ENCODE peak calls at places on chromosomes 4 and X, in six cellular contexts. One of them, this sample, is unnamed. For H3K36me3, the result is how much of the 10 kb centered on the place peaks cover.

GRCh38 chrX:3713225-3713936 is at the start of gene PRKX:
- DNase-seq in cardiac muscle cell: peak
- DNase-seq in ascending aorta: no peak
- DNase-seq in GM23248: peak
- DNase-seq in sigmoid colon: peak
- DNase-seq in mesenchymal stem cell: peak
- DNase-seq in this sample: peak

GRCh38 chrX:154799554-154800348 is 5.5 kb downstream of the MPP1 start:
- DNase-seq in cardiac muscle cell: no peak
- DNase-seq in ascending aorta: no peak
- DNase-seq in GM23248: no peak
- DNase-seq in sigmoid colon: no peak
- DNase-seq in mesenchymal stem cell: peak
- DNase-seq in this sample: peak

GRCh38 chrX:43661521-43662240 is 5.6 kb downstream of the MAOA start:
- DNase-seq in cardiac muscle cell: no peak
- DNase-seq in ascending aorta: no peak
- DNase-seq in GM23248: peak
- DNase-seq in sigmoid colon: no peak
- DNase-seq in mesenchymal stem cell: peak
- DNase-seq in this sample: no peak

GRCh38 chrX:133085785-133086184 is 11.1 kb downstream of the USP26 start:
- DNase-seq in cardiac muscle cell: no peak
- DNase-seq in ascending aorta: no peak
- DNase-seq in GM23248: no peak
- DNase-seq in sigmoid colon: no peak
- DNase-seq in mesenchymal stem cell: no peak
- DNase-seq in this sample: no peak

GRCh38 chr4:140372607-140373327 is 679 bp upstream of the SCOC start:
- DNase-seq in cardiac muscle cell: peak
- DNase-seq in ascending aorta: no peak
- DNase-seq in GM23248: peak
- DNase-seq in sigmoid colon: no peak
- DNase-seq in mesenchymal stem cell: peak
- DNase-seq in this sample: peak

GRCh38 chr4:121256346-121256745 is 92.2 kb upstream of the TNIP3 start:
- DNase-seq in cardiac muscle cell: no peak
- DNase-seq in ascending aorta: no peak
- DNase-seq in GM23248: peak
- DNase-seq in sigmoid colon: no peak
- DNase-seq in mesenchymal stem cell: peak
- DNase-seq in this sample: no peak

GRCh38 chr4:184288451-184289178 is 70.9 kb upstream of the ENPP6 start:
- DNase-seq in cardiac muscle cell: no peak
- DNase-seq in ascending aorta: no peak
- DNase-seq in GM23248: no peak
- DNase-seq in sigmoid colon: no peak
- DNase-seq in mesenchymal stem cell: no peak
- DNase-seq in this sample: peak

GRCh38 chrX:107496786-107497185 is 47.3 kb downstream of the FRMPD3 start:
- DNase-seq in cardiac muscle cell: no peak
- DNase-seq in ascending aorta: no peak
- DNase-seq in GM23248: no peak
- DNase-seq in sigmoid colon: no peak
- DNase-seq in mesenchymal stem cell: no peak
- DNase-seq in this sample: no peak

GRCh38 chrX:66110112-66110511 is 53.9 kb upstream of the HEPH start:
- DNase-seq in cardiac muscle cell: peak
- DNase-seq in ascending aorta: no peak
- DNase-seq in GM23248: peak
- DNase-seq in sigmoid colon: no peak
- DNase-seq in mesenchymal stem cell: peak
- DNase-seq in this sample: no peak

GRCh38 chr4:76879731-76880364 is 18.1 kb downstream of the SOWAHB start:
- DNase-seq in cardiac muscle cell: no peak
- DNase-seq in ascending aorta: no peak
- DNase-seq in GM23248: peak
- DNase-seq in sigmoid colon: no peak
- DNase-seq in mesenchymal stem cell: peak
- DNase-seq in this sample: no peak

GRCh38 chr4:25760518-25761157 is 102.2 kb downstream of the SEL1L3 start:
- DNase-seq in cardiac muscle cell: no peak
- DNase-seq in ascending aorta: no peak
- DNase-seq in GM23248: peak
- DNase-seq in sigmoid colon: no peak
- DNase-seq in mesenchymal stem cell: no peak
- DNase-seq in this sample: no peak

GRCh38 chrX:130024127-130024526 is 41.7 kb downstream of the BCORL1 start:
- DNase-seq in cardiac muscle cell: peak
- DNase-seq in ascending aorta: peak
- DNase-seq in GM23248: peak
- DNase-seq in sigmoid colon: peak
- DNase-seq in mesenchymal stem cell: peak
- DNase-seq in this sample: peak

GRCh38 chrX:35919536-35920309 is at the start of gene CFAP47:
- DNase-seq in cardiac muscle cell: peak
- DNase-seq in ascending aorta: no peak
- DNase-seq in GM23248: no peak
- DNase-seq in sigmoid colon: no peak
- DNase-seq in mesenchymal stem cell: peak
- DNase-seq in this sample: peak

GRCh38 chr4:140326395-140326993 is 47.0 kb upstream of the SCOC start:
- DNase-seq in cardiac muscle cell: peak
- DNase-seq in ascending aorta: no peak
- DNase-seq in GM23248: peak
- DNase-seq in sigmoid colon: no peak
- DNase-seq in mesenchymal stem cell: peak
- DNase-seq in this sample: no peak

GRCh38 chr4:154041595-154042086 is 252.8 kb upstream of the SFRP2 start:
- DNase-seq in cardiac muscle cell: no peak
- DNase-seq in ascending aorta: no peak
- DNase-seq in GM23248: no peak
- DNase-seq in sigmoid colon: no peak
- DNase-seq in mesenchymal stem cell: no peak
- DNase-seq in this sample: no peak

GRCh38 chr4:56077676-56078075 is 128.9 kb downstream of the CEP135 start:
- DNase-seq in cardiac muscle cell: no peak
- DNase-seq in ascending aorta: no peak
- DNase-seq in GM23248: no peak
- DNase-seq in sigmoid colon: no peak
- DNase-seq in mesenchymal stem cell: peak
- DNase-seq in this sample: no peak

GRCh38 chr4:105544517-105544916 is 7.9 kb upstream of the ARHGEF38 start:
- DNase-seq in cardiac muscle cell: no peak
- DNase-seq in ascending aorta: no peak
- DNase-seq in GM23248: no peak
- DNase-seq in sigmoid colon: no peak
- DNase-seq in mesenchymal stem cell: no peak
- DNase-seq in this sample: no peak

GRCh38 chrX:7278356-7278755 is 130.4 kb upstream of the PUDP start:
- DNase-seq in cardiac muscle cell: no peak
- DNase-seq in ascending aorta: no peak
- DNase-seq in GM23248: no peak
- DNase-seq in sigmoid colon: no peak
- DNase-seq in mesenchymal stem cell: no peak
- DNase-seq in this sample: no peak

GRCh38 chr4:173883821-173884220 is 353.8 kb upstream of the HAND2 start:
- DNase-seq in cardiac muscle cell: no peak
- DNase-seq in ascending aorta: no peak
- DNase-seq in GM23248: peak
- DNase-seq in sigmoid colon: no peak
- DNase-seq in mesenchymal stem cell: peak
- DNase-seq in this sample: no peak

GRCh38 chr4:124631760-124632159 is 80.8 kb downstream of the ANKRD50 start:
- DNase-seq in cardiac muscle cell: no peak
- DNase-seq in ascending aorta: no peak
- DNase-seq in GM23248: peak
- DNase-seq in sigmoid colon: no peak
- DNase-seq in mesenchymal stem cell: peak
- DNase-seq in this sample: peak

GRCh38 chr4:81757706-81758105 is 286.0 kb upstream of the RASGEF1B start:
- DNase-seq in cardiac muscle cell: no peak
- DNase-seq in ascending aorta: no peak
- DNase-seq in GM23248: no peak
- DNase-seq in sigmoid colon: no peak
- DNase-seq in mesenchymal stem cell: no peak
- DNase-seq in this sample: no peak

DNA sequence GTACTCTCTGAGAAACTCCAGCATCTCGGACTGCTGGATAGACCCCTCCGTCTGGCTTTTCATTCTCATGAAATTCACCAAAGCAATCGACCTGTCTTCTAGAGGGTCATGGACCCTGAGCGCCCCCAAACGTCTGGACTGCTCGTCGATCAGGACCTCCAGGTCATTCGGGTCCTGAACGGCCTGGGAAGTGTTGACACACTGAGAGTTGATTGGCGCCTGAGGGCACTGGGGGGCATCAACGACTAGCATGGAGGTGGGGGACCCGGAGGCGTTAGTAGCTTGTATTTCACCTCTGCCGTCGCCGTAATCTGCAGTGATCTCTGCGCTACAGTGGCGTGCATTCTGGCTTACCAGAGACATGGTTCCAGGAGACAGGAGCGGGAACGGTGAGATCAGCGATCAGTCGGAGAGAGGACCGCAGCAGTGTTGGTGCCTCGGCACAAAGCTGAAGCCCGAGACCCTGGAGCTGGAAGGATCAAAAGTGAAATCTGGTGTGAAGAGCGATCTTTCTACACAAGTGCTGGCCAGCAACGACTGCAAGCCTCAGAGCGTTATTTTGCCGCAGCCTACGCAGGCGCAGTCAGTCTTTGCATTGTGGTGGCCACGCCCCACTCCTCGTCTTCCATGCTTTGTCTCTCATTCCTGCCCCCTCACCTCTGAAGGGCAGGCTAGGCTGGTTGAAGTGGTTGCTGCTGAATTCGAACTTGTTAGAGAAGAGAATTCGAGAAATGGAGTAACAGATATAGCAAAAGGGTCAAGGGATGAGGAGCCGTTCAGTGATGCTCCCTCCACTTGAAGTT is at the start of gene MAGEE2:
- DNase-seq in cardiac muscle cell: no peak
- DNase-seq in ascending aorta: no peak
- DNase-seq in GM23248: peak
- DNase-seq in sigmoid colon: no peak
- DNase-seq in mesenchymal stem cell: no peak
- DNase-seq in this sample: no peak
- H3K4me3 ChIP-seq in cardiac muscle cell: no peak
- H3K4me3 ChIP-seq in ascending aorta: peak
- H3K4me3 ChIP-seq in GM23248: peak
- H3K4me3 ChIP-seq in sigmoid colon: peak
- H3K4me3 ChIP-seq in mesenchymal stem cell: peak
- H3K4me3 ChIP-seq in this sample: no peak

GRCh38 chr4:74109894-74110605 is 11.1 kb upstream of the CXCL2 start:
- DNase-seq in cardiac muscle cell: no peak
- DNase-seq in ascending aorta: no peak
- DNase-seq in GM23248: peak
- DNase-seq in sigmoid colon: no peak
- DNase-seq in mesenchymal stem cell: peak
- DNase-seq in this sample: no peak

GRCh38 chr4:74111576-74111975 is 12.6 kb upstream of the CXCL2 start:
- DNase-seq in cardiac muscle cell: no peak
- DNase-seq in ascending aorta: no peak
- DNase-seq in GM23248: no peak
- DNase-seq in sigmoid colon: no peak
- DNase-seq in mesenchymal stem cell: no peak
- DNase-seq in this sample: no peak

GRCh38 chr4:74110670-74111069 is 11.7 kb upstream of the CXCL2 start:
- DNase-seq in cardiac muscle cell: no peak
- DNase-seq in ascending aorta: no peak
- DNase-seq in GM23248: no peak
- DNase-seq in sigmoid colon: no peak
- DNase-seq in mesenchymal stem cell: no peak
- DNase-seq in this sample: no peak

GRCh38 chr4:74112399-74113090 is 13.6 kb upstream of the CXCL2 start:
- DNase-seq in cardiac muscle cell: no peak
- DNase-seq in ascending aorta: no peak
- DNase-seq in GM23248: peak
- DNase-seq in sigmoid colon: no peak
- DNase-seq in mesenchymal stem cell: peak
- DNase-seq in this sample: no peak

DNA sequence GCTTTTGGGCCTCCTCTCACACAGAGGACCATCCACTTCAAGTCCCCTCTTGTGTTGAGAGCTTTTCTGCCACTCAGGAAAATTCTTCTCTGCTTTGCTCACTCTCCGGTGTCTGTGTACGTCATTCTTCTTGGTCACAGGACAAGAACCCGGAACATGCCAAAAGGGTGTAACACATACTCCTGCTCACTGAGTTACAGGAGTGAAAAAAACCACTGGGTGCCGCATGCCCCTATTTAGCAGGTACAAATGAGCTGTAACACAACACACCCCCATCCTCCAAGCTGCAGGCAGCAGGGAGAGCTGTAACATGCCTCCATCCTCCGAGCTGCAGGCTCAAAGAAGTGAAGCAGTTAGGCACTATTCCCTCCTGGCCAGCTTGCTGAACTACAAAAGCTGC is 13.0 kb upstream of the CXCL2 start:
- DNase-seq in cardiac muscle cell: peak
- DNase-seq in ascending aorta: no peak
- DNase-seq in GM23248: peak
- DNase-seq in sigmoid colon: no peak
- DNase-seq in mesenchymal stem cell: peak
- DNase-seq in this sample: no peak
- H3K27ac ChIP-seq in cardiac muscle cell: no peak
- H3K27ac ChIP-seq in ascending aorta: peak
- H3K27ac ChIP-seq in GM23248: peak
- H3K27ac ChIP-seq in sigmoid colon: no peak
- H3K27ac ChIP-seq in mesenchymal stem cell: peak
- H3K27ac ChIP-seq in this sample: no peak

DNA sequence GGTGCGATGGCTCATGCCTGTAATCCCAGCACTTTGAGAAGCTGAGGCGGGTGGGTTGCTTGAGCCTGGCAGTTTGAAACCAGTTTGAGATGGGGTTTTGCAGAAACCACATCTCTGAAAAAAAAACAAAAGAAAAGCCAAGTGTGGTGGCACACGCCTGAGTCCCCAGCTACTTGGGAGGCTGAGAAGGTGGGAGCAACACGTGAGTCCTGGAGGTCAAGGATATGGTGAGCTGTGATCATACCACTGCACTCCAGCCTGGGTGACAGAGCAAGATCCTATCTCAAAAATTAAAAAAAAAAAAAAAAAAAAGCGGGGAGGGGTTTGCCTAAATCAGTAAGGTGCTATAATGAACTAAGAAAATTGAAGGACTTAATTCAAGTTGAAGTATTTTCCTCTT is 58.2 kb upstream of the TBC1D14 start:
- DNase-seq in cardiac muscle cell: no peak
- DNase-seq in ascending aorta: no peak
- DNase-seq in GM23248: no peak
- DNase-seq in sigmoid colon: no peak
- DNase-seq in mesenchymal stem cell: no peak
- DNase-seq in this sample: no peak
- H3K36me3 ChIP-seq in cardiac muscle cell: under half
- H3K36me3 ChIP-seq in ascending aorta: under half
- H3K36me3 ChIP-seq in GM23248: under half
- H3K36me3 ChIP-seq in sigmoid colon: under half
- H3K36me3 ChIP-seq in mesenchymal stem cell: under half
- H3K36me3 ChIP-seq in this sample: under half

GRCh38 chr4:10861036-10861435 is 176.5 kb upstream of the CLNK start:
- DNase-seq in cardiac muscle cell: no peak
- DNase-seq in ascending aorta: no peak
- DNase-seq in GM23248: no peak
- DNase-seq in sigmoid colon: no peak
- DNase-seq in mesenchymal stem cell: no peak
- DNase-seq in this sample: no peak
- H3K4me3 ChIP-seq in cardiac muscle cell: no peak
- H3K4me3 ChIP-seq in ascending aorta: no peak
- H3K4me3 ChIP-seq in GM23248: no peak
- H3K4me3 ChIP-seq in sigmoid colon: no peak
- H3K4me3 ChIP-seq in mesenchymal stem cell: no peak
- H3K4me3 ChIP-seq in this sample: no peak

This sample was measured in prostate gland.